ENCODE peak calls at places on chromosomes 13 and 19, in six cellular contexts. One of them, this sample, is unnamed.

GRCh38 chr13:38607136-38607535 is 79.7 kb upstream of the FREM2 start:
- DNase-seq in amniotic epithelial cell: no peak
- DNase-seq in astrocyte of the spinal cord: no peak
- DNase-seq in NCI-H446: no peak
- DNase-seq in HAP-1: peak; percentile 32
- DNase-seq in OCI-M1: no peak
- DNase-seq in this sample: no peak

GRCh38 chr13:45364876-45365557 is 24.0 kb upstream of the TPT1 start:
- DNase-seq in NCI-H446: no peak
- DNase-seq in amniotic epithelial cell: no peak
- DNase-seq in HAP-1: no peak
- DNase-seq in OCI-M1: no peak
- DNase-seq in astrocyte of the spinal cord: no peak
- DNase-seq in this sample: no peak

GRCh38 chr13:23550164-23550563 is 20.0 kb upstream of the TNFRSF19 start:
- DNase-seq in NCI-H446: no peak
- DNase-seq in HAP-1: no peak
- DNase-seq in amniotic epithelial cell: no peak
- DNase-seq in OCI-M1: no peak
- DNase-seq in astrocyte of the spinal cord: no peak
- DNase-seq in this sample: no peak

GRCh38 chr13:94427313-94427712 is 52.2 kb downstream of the DCT start:
- DNase-seq in astrocyte of the spinal cord: no peak
- DNase-seq in amniotic epithelial cell: no peak
- DNase-seq in HAP-1: no peak
- DNase-seq in OCI-M1: no peak
- DNase-seq in NCI-H446: no peak
- DNase-seq in this sample: no peak

GRCh38 chr13:44068737-44069136 is 189.0 kb downstream of the LACC1 start:
- DNase-seq in NCI-H446: no peak
- DNase-seq in amniotic epithelial cell: peak; percentile 46
- DNase-seq in OCI-M1: peak; percentile 27
- DNase-seq in astrocyte of the spinal cord: peak; percentile 85
- DNase-seq in HAP-1: no peak
- DNase-seq in this sample: no peak

GRCh38 chr19:16263115-16263839 is 61.3 kb upstream of the KLF2 start:
- DNase-seq in HAP-1: no peak
- DNase-seq in astrocyte of the spinal cord: no peak
- DNase-seq in amniotic epithelial cell: no peak
- DNase-seq in OCI-M1: peak; percentile 28
- DNase-seq in NCI-H446: no peak
- DNase-seq in this sample: no peak

GRCh38 chr19:33175886-33176669 is 18.1 kb upstream of the LRP3 start:
- DNase-seq in OCI-M1: no peak
- DNase-seq in NCI-H446: no peak
- DNase-seq in astrocyte of the spinal cord: peak; percentile 38
- DNase-seq in amniotic epithelial cell: peak; percentile 47
- DNase-seq in HAP-1: peak; percentile 52
- DNase-seq in this sample: no peak

GRCh38 chr19:1755467-1756155 is 2.3 kb downstream of the ONECUT3 start:
- DNase-seq in amniotic epithelial cell: no peak
- DNase-seq in astrocyte of the spinal cord: no peak
- DNase-seq in OCI-M1: no peak
- DNase-seq in NCI-H446: no peak
- DNase-seq in HAP-1: no peak
- DNase-seq in this sample: no peak

GRCh38 chr13:110436786-110437370 is 124.6 kb downstream of the RAB20 start:
- DNase-seq in HAP-1: no peak
- DNase-seq in OCI-M1: no peak
- DNase-seq in NCI-H446: no peak
- DNase-seq in amniotic epithelial cell: no peak
- DNase-seq in astrocyte of the spinal cord: no peak
- DNase-seq in this sample: no peak

GRCh38 chr13:99911965-99912566 is 59.5 kb downstream of the ZIC5 start:
- DNase-seq in OCI-M1: no peak
- DNase-seq in NCI-H446: no peak
- DNase-seq in amniotic epithelial cell: no peak
- DNase-seq in astrocyte of the spinal cord: no peak
- DNase-seq in HAP-1: no peak
- DNase-seq in this sample: no peak

GRCh38 chr13:26061947-26062346 is 10.1 kb upstream of the SHISA2 start:
- DNase-seq in NCI-H446: no peak
- DNase-seq in amniotic epithelial cell: peak; percentile 73
- DNase-seq in HAP-1: no peak
- DNase-seq in OCI-M1: no peak
- DNase-seq in astrocyte of the spinal cord: peak; percentile 92
- DNase-seq in this sample: no peak

GRCh38 chr13:77026783-77027621 is at the start of gene FBXL3:
- DNase-seq in HAP-1: peak; percentile 87
- DNase-seq in OCI-M1: peak; percentile 88
- DNase-seq in amniotic epithelial cell: peak; percentile 84
- DNase-seq in astrocyte of the spinal cord: peak; percentile 94
- DNase-seq in NCI-H446: peak; percentile 62
- DNase-seq in this sample: peak; percentile 76

GRCh38 chr13:80469841-80470378 is 129.0 kb upstream of the SPRY2 start:
- DNase-seq in NCI-H446: no peak
- DNase-seq in OCI-M1: no peak
- DNase-seq in amniotic epithelial cell: peak; percentile 91
- DNase-seq in HAP-1: no peak
- DNase-seq in astrocyte of the spinal cord: peak; percentile 92
- DNase-seq in this sample: no peak

GRCh38 chr13:50174630-50175029 is 159.4 kb downstream of the KCNRG start:
- DNase-seq in HAP-1: no peak
- DNase-seq in OCI-M1: no peak
- DNase-seq in amniotic epithelial cell: no peak
- DNase-seq in NCI-H446: no peak
- DNase-seq in astrocyte of the spinal cord: no peak
- DNase-seq in this sample: no peak

GRCh38 chr19:42079886-42080763 is 4.2 kb downstream of the ZNF574 start:
- DNase-seq in astrocyte of the spinal cord: no peak
- DNase-seq in amniotic epithelial cell: no peak
- DNase-seq in HAP-1: no peak
- DNase-seq in OCI-M1: no peak
- DNase-seq in NCI-H446: no peak
- DNase-seq in this sample: no peak

GRCh38 chr19:51123381-51124186 is 1.1 kb upstream of the SIGLEC9 start:
- DNase-seq in amniotic epithelial cell: peak; percentile 36
- DNase-seq in HAP-1: no peak
- DNase-seq in astrocyte of the spinal cord: no peak
- DNase-seq in NCI-H446: no peak
- DNase-seq in OCI-M1: no peak
- DNase-seq in this sample: no peak

GRCh38 chr19:48859711-48860572 is 8.5 kb downstream of the PLEKHA4 start:
- DNase-seq in NCI-H446: no peak
- DNase-seq in OCI-M1: peak; percentile 89
- DNase-seq in HAP-1: peak; percentile 72
- DNase-seq in amniotic epithelial cell: no peak
- DNase-seq in astrocyte of the spinal cord: no peak
- DNase-seq in this sample: no peak

GRCh38 chr13:106172176-106172905 is 363.1 kb downstream of the EFNB2 start:
- DNase-seq in amniotic epithelial cell: no peak
- DNase-seq in astrocyte of the spinal cord: no peak
- DNase-seq in OCI-M1: no peak
- DNase-seq in NCI-H446: no peak
- DNase-seq in HAP-1: no peak
- DNase-seq in this sample: no peak

GRCh38 chr19:10352764-10353671 is 13.6 kb upstream of the ICAM3 start:
- DNase-seq in amniotic epithelial cell: no peak
- DNase-seq in HAP-1: peak; percentile 40
- DNase-seq in NCI-H446: no peak
- DNase-seq in astrocyte of the spinal cord: no peak
- DNase-seq in OCI-M1: no peak
- DNase-seq in this sample: peak; percentile 57

GRCh38 chr19:18017275-18018083 is 9.5 kb downstream of the ARRDC2 start:
- DNase-seq in OCI-M1: no peak
- DNase-seq in HAP-1: no peak
- DNase-seq in NCI-H446: no peak
- DNase-seq in amniotic epithelial cell: no peak
- DNase-seq in astrocyte of the spinal cord: no peak
- DNase-seq in this sample: no peak

GRCh38 chr19:10419646-10420443 is 493 bp upstream of the PDE4A start:
- DNase-seq in HAP-1: peak; percentile 96
- DNase-seq in OCI-M1: peak; percentile 98
- DNase-seq in amniotic epithelial cell: peak; percentile 85
- DNase-seq in NCI-H446: peak; percentile 98
- DNase-seq in astrocyte of the spinal cord: peak; percentile 80
- DNase-seq in this sample: peak; percentile 95

GRCh38 chr19:46618670-46619231 is 6.1 kb downstream of the PTGIR start:
- DNase-seq in amniotic epithelial cell: no peak
- DNase-seq in OCI-M1: no peak
- DNase-seq in HAP-1: peak; percentile 62
- DNase-seq in astrocyte of the spinal cord: no peak
- DNase-seq in NCI-H446: peak; percentile 21
- DNase-seq in this sample: no peak

GRCh38 chr19:40284501-40285352 is at the start of gene AKT2:
- DNase-seq in HAP-1: peak; percentile 89
- DNase-seq in OCI-M1: peak; percentile 74
- DNase-seq in NCI-H446: peak; percentile 84
- DNase-seq in astrocyte of the spinal cord: peak; percentile 82
- DNase-seq in amniotic epithelial cell: no peak
- DNase-seq in this sample: peak; percentile 51

GRCh38 chr13:114282143-114282685 is 813 bp downstream of the UPF3A start:
- DNase-seq in HAP-1: peak; percentile 52
- DNase-seq in OCI-M1: peak; percentile 89
- DNase-seq in NCI-H446: no peak
- DNase-seq in astrocyte of the spinal cord: peak; percentile 81
- DNase-seq in amniotic epithelial cell: no peak
- DNase-seq in this sample: peak; percentile 25

GRCh38 chr19:35689836-35690235 is 14.5 kb upstream of the ZBTB32 start:
- DNase-seq in NCI-H446: no peak
- DNase-seq in astrocyte of the spinal cord: no peak
- DNase-seq in amniotic epithelial cell: no peak
- DNase-seq in HAP-1: no peak
- DNase-seq in OCI-M1: no peak
- DNase-seq in this sample: no peak

GRCh38 chr13:33676045-33676699 is 141.8 kb upstream of the RFC3 start:
- DNase-seq in OCI-M1: no peak
- DNase-seq in HAP-1: no peak
- DNase-seq in astrocyte of the spinal cord: peak; percentile 4
- DNase-seq in amniotic epithelial cell: no peak
- DNase-seq in NCI-H446: peak; percentile 21
- DNase-seq in this sample: no peak

GRCh38 chr19:17841810-17842662 is 5.7 kb downstream of the JAK3 start:
- DNase-seq in HAP-1: peak; percentile 85
- DNase-seq in OCI-M1: peak; percentile 35
- DNase-seq in NCI-H446: peak; percentile 98
- DNase-seq in astrocyte of the spinal cord: peak; percentile 82
- DNase-seq in amniotic epithelial cell: peak; percentile 80
- DNase-seq in this sample: peak; percentile 95

GRCh38 chr19:10636304-10636972 is 11.1 kb downstream of the SLC44A2 start:
- DNase-seq in HAP-1: no peak
- DNase-seq in amniotic epithelial cell: no peak
- DNase-seq in NCI-H446: no peak
- DNase-seq in OCI-M1: no peak
- DNase-seq in astrocyte of the spinal cord: no peak
- DNase-seq in this sample: no peak